ENCODE peak calls at places on chromosomes 2 and 18, in nine cellular contexts. One of them, this sample, is unnamed.

GRCh38 chr18:3117493-3118192 is 102.1 kb downstream of the MYOM1 start:
- DNase-seq in HepG2: peak; percentile 95
- DNase-seq in spleen: no peak
- DNase-seq in HCT116: no peak
- DNase-seq in transverse colon: no peak
- DNase-seq in SK-N-SH: no peak
- DNase-seq in stomach: no peak
- DNase-seq in H1: no peak
- DNase-seq in prostate gland: no peak
- DNase-seq in this sample: no peak

GRCh38 chr2:176155341-176156044 is 1.6 kb upstream of the HOXD3 start:
- DNase-seq in HCT116: no peak
- DNase-seq in prostate gland: no peak
- DNase-seq in spleen: no peak
- DNase-seq in H1: no peak
- DNase-seq in HepG2: no peak
- DNase-seq in SK-N-SH: no peak
- DNase-seq in transverse colon: no peak
- DNase-seq in stomach: no peak
- DNase-seq in this sample: no peak

GRCh38 chr18:13422541-13423147 is 204.1 kb downstream of the LDLRAD4 start:
- DNase-seq in spleen: no peak
- DNase-seq in HCT116: no peak
- DNase-seq in transverse colon: no peak
- DNase-seq in prostate gland: no peak
- DNase-seq in SK-N-SH: no peak
- DNase-seq in HepG2: no peak
- DNase-seq in H1: no peak
- DNase-seq in stomach: no peak
- DNase-seq in this sample: no peak

GRCh38 chr2:111178730-111179405 is 58.2 kb downstream of the BCL2L11 start:
- DNase-seq in HepG2: peak; percentile 94
- DNase-seq in HCT116: no peak
- DNase-seq in transverse colon: no peak
- DNase-seq in H1: no peak
- DNase-seq in stomach: no peak
- DNase-seq in spleen: peak; percentile 41
- DNase-seq in SK-N-SH: no peak
- DNase-seq in prostate gland: no peak
- DNase-seq in this sample: no peak

GRCh38 chr2:62808554-62808953 is 103.0 kb downstream of the EHBP1 start:
- DNase-seq in H1: no peak
- DNase-seq in HepG2: no peak
- DNase-seq in stomach: no peak
- DNase-seq in HCT116: no peak
- DNase-seq in SK-N-SH: no peak
- DNase-seq in spleen: no peak
- DNase-seq in prostate gland: no peak
- DNase-seq in transverse colon: no peak
- DNase-seq in this sample: no peak

GRCh38 chr18:57744211-57744694 is 58.9 kb downstream of the ATP8B1 start:
- DNase-seq in spleen: no peak
- DNase-seq in prostate gland: peak; percentile 46
- DNase-seq in H1: no peak
- DNase-seq in stomach: peak; percentile 40
- DNase-seq in HepG2: no peak
- DNase-seq in transverse colon: no peak
- DNase-seq in SK-N-SH: no peak
- DNase-seq in HCT116: no peak
- DNase-seq in this sample: no peak

GRCh38 chr18:55384115-55384514 is 203.9 kb downstream of the TCF4 start:
- DNase-seq in HCT116: no peak
- DNase-seq in H1: no peak
- DNase-seq in HepG2: no peak
- DNase-seq in spleen: no peak
- DNase-seq in prostate gland: no peak
- DNase-seq in stomach: no peak
- DNase-seq in transverse colon: no peak
- DNase-seq in SK-N-SH: no peak
- DNase-seq in this sample: no peak

GRCh38 chr2:225192869-225193268 is 150.6 kb upstream of the DOCK10 start:
- DNase-seq in stomach: no peak
- DNase-seq in HCT116: no peak
- DNase-seq in transverse colon: no peak
- DNase-seq in SK-N-SH: no peak
- DNase-seq in H1: no peak
- DNase-seq in prostate gland: no peak
- DNase-seq in HepG2: no peak
- DNase-seq in spleen: no peak
- DNase-seq in this sample: no peak

GRCh38 chr2:197191177-197191947 is 119.2 kb downstream of the ANKRD44 start:
- DNase-seq in prostate gland: no peak
- DNase-seq in transverse colon: no peak
- DNase-seq in HepG2: peak; percentile 40
- DNase-seq in stomach: no peak
- DNase-seq in HCT116: peak; percentile 31
- DNase-seq in SK-N-SH: peak; percentile 48
- DNase-seq in H1: no peak
- DNase-seq in spleen: no peak
- DNase-seq in this sample: no peak

GRCh38 chr2:166900700-166901099 is 12.4 kb downstream of the XIRP2 start:
- DNase-seq in stomach: no peak
- DNase-seq in H1: no peak
- DNase-seq in SK-N-SH: no peak
- DNase-seq in HepG2: peak; percentile 67
- DNase-seq in transverse colon: no peak
- DNase-seq in HCT116: no peak
- DNase-seq in prostate gland: no peak
- DNase-seq in spleen: no peak
- DNase-seq in this sample: no peak

GRCh38 chr2:37857485-37858196 is 67.4 kb upstream of the RMDN2 start:
- DNase-seq in spleen: no peak
- DNase-seq in stomach: no peak
- DNase-seq in HepG2: no peak
- DNase-seq in prostate gland: no peak
- DNase-seq in H1: no peak
- DNase-seq in SK-N-SH: no peak
- DNase-seq in HCT116: no peak
- DNase-seq in transverse colon: no peak
- DNase-seq in this sample: no peak

GRCh38 chr2:229330952-229331351 is 59.9 kb upstream of the PID1 start:
- DNase-seq in HCT116: no peak
- DNase-seq in prostate gland: no peak
- DNase-seq in transverse colon: no peak
- DNase-seq in spleen: no peak
- DNase-seq in stomach: no peak
- DNase-seq in SK-N-SH: no peak
- DNase-seq in H1: no peak
- DNase-seq in HepG2: no peak
- DNase-seq in this sample: no peak

GRCh38 chr2:128538401-128538800 is 219.7 kb upstream of the HS6ST1 start:
- DNase-seq in HepG2: no peak
- DNase-seq in transverse colon: no peak
- DNase-seq in HCT116: no peak
- DNase-seq in SK-N-SH: no peak
- DNase-seq in spleen: peak; percentile 31
- DNase-seq in stomach: peak; percentile 9
- DNase-seq in H1: no peak
- DNase-seq in prostate gland: no peak
- DNase-seq in this sample: no peak

GRCh38 chr2:159078443-159078842 is 110.0 kb downstream of the TANC1 start:
- DNase-seq in H1: no peak
- DNase-seq in HCT116: no peak
- DNase-seq in HepG2: no peak
- DNase-seq in transverse colon: no peak
- DNase-seq in stomach: no peak
- DNase-seq in prostate gland: no peak
- DNase-seq in spleen: no peak
- DNase-seq in SK-N-SH: no peak
- DNase-seq in this sample: no peak

GRCh38 chr18:54250846-54251251 is 18.5 kb upstream of the POLI start:
- DNase-seq in HCT116: no peak
- DNase-seq in spleen: no peak
- DNase-seq in prostate gland: no peak
- DNase-seq in stomach: no peak
- DNase-seq in HepG2: no peak
- DNase-seq in H1: no peak
- DNase-seq in transverse colon: no peak
- DNase-seq in SK-N-SH: no peak
- DNase-seq in this sample: no peak

GRCh38 chr2:174792309-174793025 is 28.2 kb upstream of the CHRNA1 start:
- DNase-seq in stomach: no peak
- DNase-seq in prostate gland: no peak
- DNase-seq in HepG2: no peak
- DNase-seq in HCT116: no peak
- DNase-seq in spleen: no peak
- DNase-seq in H1: no peak
- DNase-seq in SK-N-SH: no peak
- DNase-seq in transverse colon: no peak
- DNase-seq in this sample: no peak

GRCh38 chr2:12884713-12885282 is 168.1 kb downstream of the TRIB2 start:
- DNase-seq in spleen: no peak
- DNase-seq in SK-N-SH: no peak
- DNase-seq in H1: no peak
- DNase-seq in HepG2: no peak
- DNase-seq in transverse colon: no peak
- DNase-seq in HCT116: peak; percentile 18
- DNase-seq in stomach: no peak
- DNase-seq in prostate gland: no peak
- DNase-seq in this sample: no peak
- TF ChIP-seq POLR2AphosphoS5 in spleen: peak; percentile 50
- TF ChIP-seq POLR2AphosphoS5 in SK-N-SH: no peak
- TF ChIP-seq POLR2AphosphoS5 in H1: no peak
- TF ChIP-seq POLR2AphosphoS5 in HepG2: no peak
- TF ChIP-seq POLR2AphosphoS5 in transverse colon: no peak
- TF ChIP-seq POLR2AphosphoS5 in HCT116: no peak
- TF ChIP-seq POLR2AphosphoS5 in stomach: no peak
- TF ChIP-seq POLR2AphosphoS5 in prostate gland: no peak
- TF ChIP-seq POLR2AphosphoS5 in this sample: no peak

DNA sequence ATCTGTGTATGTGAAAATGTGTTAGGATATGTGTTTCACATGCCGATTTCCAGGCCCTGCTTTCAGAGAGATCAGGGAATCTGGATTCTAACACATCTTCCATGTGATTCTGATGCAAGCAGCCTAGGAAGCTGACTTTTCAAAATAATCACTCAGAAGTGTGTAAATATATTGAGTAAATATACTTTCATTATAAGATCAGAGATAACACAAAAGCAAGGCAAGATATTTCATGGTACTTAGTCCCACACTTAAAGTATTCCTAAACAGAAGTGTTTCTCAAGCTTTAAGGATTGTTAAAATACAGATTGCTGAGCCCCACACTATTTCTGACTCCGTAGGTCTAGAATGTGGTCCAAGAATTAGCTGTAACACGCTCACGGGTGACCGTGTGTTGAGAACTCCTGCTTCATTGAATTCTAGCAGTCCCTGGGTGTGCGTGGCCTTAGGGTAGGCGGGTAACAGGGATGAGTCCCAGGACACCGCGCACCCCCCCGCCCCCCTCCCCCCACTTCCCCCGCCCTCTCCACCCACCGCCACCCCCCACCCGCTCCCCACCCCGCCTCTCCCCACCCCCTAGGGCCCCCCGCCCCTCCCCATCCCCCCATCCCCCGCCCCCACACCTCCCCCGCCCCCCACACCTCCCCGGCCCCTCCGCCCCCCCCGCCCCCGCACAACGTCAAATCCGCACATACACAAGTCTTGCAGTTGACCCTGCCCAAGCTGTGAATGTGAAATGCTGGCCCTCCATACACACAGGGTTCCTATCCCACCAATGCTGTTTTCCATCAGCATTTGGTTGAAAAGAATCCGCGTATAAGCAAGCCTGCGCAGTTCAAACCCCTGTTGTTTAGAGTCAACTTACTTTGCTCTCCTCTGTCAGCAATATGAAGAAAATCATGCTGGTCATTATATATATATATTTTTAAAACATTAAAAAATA is 94.1 kb upstream of the SLC39A10 start:
- DNase-seq in H1: no peak
- DNase-seq in HCT116: no peak
- DNase-seq in stomach: no peak
- DNase-seq in prostate gland: no peak
- DNase-seq in HepG2: no peak
- DNase-seq in transverse colon: no peak
- DNase-seq in spleen: peak; percentile 56
- DNase-seq in SK-N-SH: peak; percentile 31
- DNase-seq in this sample: no peak
- H3K4me3 ChIP-seq in H1: no peak overlapping the region
- H3K4me3 ChIP-seq in HCT116: no peak overlapping the region
- H3K4me3 ChIP-seq in stomach: peak overlapping the region; percentile 0
- H3K4me3 ChIP-seq in prostate gland: no peak overlapping the region
- H3K4me3 ChIP-seq in HepG2: no peak overlapping the region
- H3K4me3 ChIP-seq in transverse colon: no peak overlapping the region
- H3K4me3 ChIP-seq in spleen: no peak overlapping the region
- H3K4me3 ChIP-seq in SK-N-SH: no peak overlapping the region
- H3K4me3 ChIP-seq in this sample: no peak overlapping the region

GRCh38 chr2:40455661-40456060 is 3.8 kb upstream of the SLC8A1 start:
- DNase-seq in stomach: no peak
- DNase-seq in HCT116: no peak
- DNase-seq in transverse colon: peak; percentile 18
- DNase-seq in SK-N-SH: no peak
- DNase-seq in spleen: no peak
- DNase-seq in H1: no peak
- DNase-seq in HepG2: no peak
- DNase-seq in prostate gland: no peak
- DNase-seq in this sample: no peak

GRCh38 chr2:40457846-40458245 is 6.0 kb upstream of the SLC8A1 start:
- DNase-seq in spleen: no peak
- DNase-seq in SK-N-SH: no peak
- DNase-seq in transverse colon: no peak
- DNase-seq in H1: no peak
- DNase-seq in HepG2: no peak
- DNase-seq in HCT116: no peak
- DNase-seq in prostate gland: no peak
- DNase-seq in stomach: no peak
- DNase-seq in this sample: no peak

GRCh38 chr2:40448476-40449079 is 3.3 kb downstream of the SLC8A1 start:
- DNase-seq in HepG2: peak; percentile 21
- DNase-seq in SK-N-SH: peak; percentile 60
- DNase-seq in transverse colon: no peak
- DNase-seq in H1: no peak
- DNase-seq in stomach: no peak
- DNase-seq in HCT116: peak; percentile 10
- DNase-seq in spleen: no peak
- DNase-seq in prostate gland: no peak
- DNase-seq in this sample: no peak

GRCh38 chr2:40450066-40450841 is 1.6 kb downstream of the SLC8A1 start:
- DNase-seq in stomach: no peak
- DNase-seq in prostate gland: no peak
- DNase-seq in SK-N-SH: peak; percentile 41
- DNase-seq in H1: no peak
- DNase-seq in HepG2: no peak
- DNase-seq in HCT116: no peak
- DNase-seq in spleen: no peak
- DNase-seq in transverse colon: no peak
- DNase-seq in this sample: no peak

GRCh38 chr2:40451926-40452605 is at the start of gene SLC8A1:
- DNase-seq in H1: no peak
- DNase-seq in HepG2: no peak
- DNase-seq in prostate gland: no peak
- DNase-seq in HCT116: no peak
- DNase-seq in stomach: no peak
- DNase-seq in SK-N-SH: peak; percentile 93
- DNase-seq in transverse colon: no peak
- DNase-seq in spleen: peak; percentile 85
- DNase-seq in this sample: no peak
- TF ChIP-seq POLR2AphosphoS5 in H1: no peak
- TF ChIP-seq POLR2AphosphoS5 in HepG2: no peak
- TF ChIP-seq POLR2AphosphoS5 in prostate gland: no peak
- TF ChIP-seq POLR2AphosphoS5 in HCT116: no peak
- TF ChIP-seq POLR2AphosphoS5 in stomach: no peak
- TF ChIP-seq POLR2AphosphoS5 in SK-N-SH: no peak
- TF ChIP-seq POLR2AphosphoS5 in transverse colon: no peak
- TF ChIP-seq POLR2AphosphoS5 in spleen: no peak
- TF ChIP-seq POLR2AphosphoS5 in this sample: no peak

GRCh38 chr2:120868366-120868765 is 132.7 kb downstream of the GLI2 start:
- DNase-seq in prostate gland: no peak
- DNase-seq in HCT116: no peak
- DNase-seq in spleen: peak; percentile 33
- DNase-seq in HepG2: no peak
- DNase-seq in transverse colon: no peak
- DNase-seq in stomach: no peak
- DNase-seq in SK-N-SH: no peak
- DNase-seq in H1: no peak
- DNase-seq in this sample: no peak
- H3K4me3 ChIP-seq in prostate gland: no peak overlapping the region
- H3K4me3 ChIP-seq in HCT116: no peak overlapping the region
- H3K4me3 ChIP-seq in spleen: no peak overlapping the region
- H3K4me3 ChIP-seq in HepG2: no peak overlapping the region
- H3K4me3 ChIP-seq in transverse colon: peak overlapping the region; percentile 23
- H3K4me3 ChIP-seq in stomach: no peak overlapping the region
- H3K4me3 ChIP-seq in SK-N-SH: no peak overlapping the region
- H3K4me3 ChIP-seq in H1: no peak overlapping the region
- H3K4me3 ChIP-seq in this sample: no peak overlapping the region

This sample was measured in SK-N-MC.